ENCODE peak calls at places on chromosomes 5 and 9, in seven cellular contexts. B, S, J, K, L, D and G are unnamed samples.

GRCh38 chr9:4222357-4222756 is 77.5 kb downstream of the GLIS3 start:
- ATAC-seq in D (no peak), K (no peak), B (no peak), J (no peak), L (peak), S (peak), G (no peak)

GRCh38 chr5:179817071-179817840 is 3.4 kb upstream of the SQSTM1 start:
- ATAC-seq in S (no peak), B (no peak), D (no peak), K (no peak), L (no peak), J (no peak), G (no peak)

GRCh38 chr9:33453999-33454660 is 6.7 kb upstream of the AQP3 start:
- ATAC-seq in L (no peak), D (peak), J (no peak), B (no peak), K (no peak), S (no peak), G (no peak)

GRCh38 chr9:95249986-95250385 is 67.5 kb downstream of the FANCC start:
- ATAC-seq in L (no peak), B (no peak), K (no peak), D (no peak), J (no peak), S (no peak), G (no peak)

GRCh38 chr9:103545260-103545659 is 548.8 kb upstream of the SMC2 start:
- ATAC-seq in L (no peak), D (no peak), S (no peak), K (no peak), B (no peak), J (no peak), G (no peak)

GRCh38 chr9:110033869-110034268 is 174.1 kb downstream of the C9orf152 start:
- ATAC-seq in S (no peak), J (no peak), L (no peak), K (no peak), B (no peak), D (no peak), G (no peak)

GRCh38 chr9:79581794-79582193 is 10.0 kb downstream of the TLE4 start:
- ATAC-seq in B (peak), K (peak), J (peak), D (peak), S (no peak), L (peak), G (no peak)

GRCh38 chr5:142719836-142720330 is 34.0 kb upstream of the FGF1 start:
- ATAC-seq in K (no peak), L (no peak), D (no peak), S (no peak), B (no peak), J (no peak), G (no peak)

GRCh38 chr5:38607396-38607795 is 51.0 kb upstream of the LIFR start:
- ATAC-seq in D (no peak), L (peak), J (no peak), K (no peak), S (no peak), B (no peak), G (no peak)

GRCh38 chr5:68041293-68041692 is 174.3 kb upstream of the PIK3R1 start:
- ATAC-seq in D (no peak), K (peak), J (no peak), B (no peak), L (peak), S (peak), G (peak)

GRCh38 chr5:13566903-13567339 is 377.6 kb downstream of the DNAH5 start:
- ATAC-seq in L (no peak), S (no peak), B (no peak), J (peak), K (no peak), D (no peak), G (no peak)

GRCh38 chr5:79963261-79963977 is 27.6 kb downstream of the MTX3 start:
- ATAC-seq in S (no peak), B (no peak), K (no peak), L (no peak), J (no peak), D (peak), G (no peak)

GRCh38 chr5:149320791-149321330 is 24.4 kb upstream of the GRPEL2 start:
- ATAC-seq in L (peak), D (no peak), B (no peak), S (peak), K (no peak), J (no peak), G (no peak)

GRCh38 chr5:177984565-177985166 is 11.4 kb downstream of the PROP1 start:
- ATAC-seq in S (no peak), D (no peak), J (no peak), L (peak), K (no peak), B (no peak), G (no peak)

GRCh38 chr9:128494108-128494742 is 10.3 kb upstream of the GLE1 start:
- ATAC-seq in J (no peak), D (no peak), B (no peak), K (no peak), L (peak), S (peak), G (no peak)

GRCh38 chr9:69829484-69829883 is 8.9 kb downstream of the CFAP95 start:
- ATAC-seq in B (no peak), K (peak), L (no peak), S (no peak), D (peak), J (no peak), G (peak)

GRCh38 chr9:69325409-69326212 is 596 bp downstream of the ENTREP1 start:
- ATAC-seq in J (peak), B (no peak), D (peak), K (no peak), S (peak), L (peak), G (no peak)